ENCODE peak calls at places on chromosomes 2 and 18, in ten cellular contexts. W, S, G, P, F, X, U, J, M and N are unnamed samples. For H3K9me3, the result is how much of the 10 kb centered on the place peaks cover.

GRCh38 chr18:6336239-6336638 is 78.5 kb downstream of the L3MBTL4 start:
- DNase-seq in M (no peak), G (no peak), S (no peak), U (no peak), W (no peak), J (no peak), F (no peak), X (no peak), P (no peak), N (no peak)

GRCh38 chr2:33316314-33316713 is 160.1 kb upstream of the RASGRP3 start:
- DNase-seq in J (no peak), G (no peak), F (no peak), X (no peak), S (no peak), W (no peak), M (no peak), U (no peak), P (no peak), N (no peak)

GRCh38 chr2:69022548-69022947 is 9.6 kb downstream of the ANTXR1 start:
- DNase-seq in F (no peak), M (no peak), G (no peak), W (no peak), P (no peak), S (no peak), J (no peak), U (no peak), X (no peak), N (no peak)

GRCh38 chr2:23491622-23492336 is 106.8 kb downstream of the KLHL29 start:
- DNase-seq in X (no peak), J (no peak), U (no peak), M (peak), F (no peak), G (no peak), P (no peak), S (no peak), W (no peak), N (no peak)

GRCh38 chr2:8641516-8641915 is 40.3 kb upstream of the ID2 start:
- DNase-seq in F (no peak), S (no peak), J (no peak), W (no peak), X (no peak), G (no peak), U (no peak), P (no peak), M (no peak), N (no peak)

GRCh38 chr18:36176739-36177138 is 10.6 kb upstream of the MOCOS start:
- DNase-seq in X (no peak), G (no peak), S (no peak), M (no peak), J (no peak), W (no peak), U (peak), P (no peak), F (no peak), N (no peak)

GRCh38 chr2:31944828-31945571 is 65.8 kb downstream of the MEMO1 start:
- DNase-seq in X (no peak), S (no peak), F (no peak), P (no peak), U (no peak), M (no peak), G (no peak), J (no peak), W (no peak), N (no peak)

GRCh38 chr2:1626271-1626681 is 118.0 kb downstream of the PXDN start:
- DNase-seq in U (no peak), W (no peak), J (no peak), G (no peak), S (no peak), M (peak), P (peak), X (no peak), F (no peak), N (no peak)

GRCh38 chr2:62501794-62502500 is 4.0 kb downstream of the TMEM17 start:
- DNase-seq in U (peak), M (no peak), W (no peak), J (no peak), P (no peak), S (no peak), F (no peak), X (peak), G (no peak), N (no peak)

GRCh38 chr2:232261776-232262175 is 116.8 kb upstream of the ALPP start:
- DNase-seq in S (no peak), J (no peak), M (no peak), X (no peak), F (no peak), G (no peak), P (no peak), U (no peak), W (no peak), N (no peak)

GRCh38 chr2:8132371-8132831 is 549.5 kb upstream of the ID2 start:
- DNase-seq in X (no peak), U (no peak), W (no peak), F (peak), S (no peak), P (no peak), G (no peak), J (no peak), M (no peak), N (no peak)

GRCh38 chr2:48510329-48510728 is 19.6 kb upstream of the STON1 start:
- DNase-seq in G (no peak), S (no peak), M (no peak), U (no peak), F (no peak), X (no peak), P (no peak), J (no peak), W (no peak), N (no peak)

GRCh38 chr2:9282713-9283112 is 76.1 kb downstream of the ASAP2 start:
- DNase-seq in S (no peak), J (no peak), P (no peak), U (no peak), F (no peak), W (no peak), X (no peak), G (no peak), M (no peak), N (no peak)

GRCh38 chr2:174606336-174606735 is 8.7 kb upstream of the WIPF1 start:
- DNase-seq in M (no peak), J (no peak), F (no peak), X (no peak), G (peak), P (no peak), U (peak), W (no peak), S (no peak), N (no peak)

GRCh38 chr2:166127217-166128155 is at the start of gene SCN1A:
- DNase-seq in X (peak), G (peak), P (no peak), S (peak), J (no peak), M (no peak), F (no peak), U (peak), W (no peak), N (no peak)

GRCh38 chr18:70195852-70196434 is 9.5 kb downstream of the RTTN start:
- DNase-seq in G (peak), P (no peak), U (peak), M (no peak), W (no peak), X (no peak), S (peak), F (no peak), J (no peak), N (no peak)

GRCh38 chr2:32702303-32703064 is 74.6 kb downstream of the TTC27 start:
- DNase-seq in F (no peak), G (no peak), P (no peak), M (no peak), X (no peak), S (no peak), U (no peak), J (no peak), W (no peak), N (no peak)

GRCh38 chr2:70371753-70372152 is 69.9 kb upstream of the FAM136A start:
- DNase-seq in M (no peak), X (no peak), S (no peak), J (no peak), P (no peak), U (peak), F (no peak), G (no peak), W (no peak), N (no peak)

GRCh38 chr2:20434588-20435294 is 12.1 kb upstream of the RHOB start:
- DNase-seq in F (no peak), G (no peak), M (no peak), W (no peak), X (no peak), S (no peak), J (no peak), U (no peak), P (no peak), N (no peak)

GRCh38 chr18:24735504-24736243 is 275.2 kb downstream of the HRH4 start:
- DNase-seq in J (no peak), W (no peak), M (no peak), F (no peak), G (no peak), X (no peak), S (no peak), U (no peak), P (no peak), N (no peak)

GRCh38 chr2:226411727-226412360 is 387.8 kb downstream of the IRS1 start:
- DNase-seq in G (no peak), U (peak), M (no peak), X (no peak), P (no peak), S (no peak), J (no peak), F (no peak), W (no peak), N (no peak)

GRCh38 chr2:207066784-207067460 is 98.8 kb downstream of the KLF7 start:
- DNase-seq in P (no peak), F (no peak), G (no peak), S (no peak), U (no peak), J (no peak), W (no peak), X (no peak), M (no peak), N (no peak)

GRCh38 chr2:190722825-190723224 is 73.9 kb downstream of the NAB1 start:
- DNase-seq in P (no peak), F (no peak), G (peak), M (no peak), J (no peak), X (no peak), W (no peak), U (no peak), S (no peak), N (no peak)

GRCh38 chr2:186891219-186891621 is 42.2 kb upstream of the ZSWIM2 start:
- DNase-seq in G (no peak), P (no peak), W (no peak), S (no peak), M (no peak), J (no peak), X (no peak), F (no peak), U (peak), N (no peak)

GRCh38 chr2:223957092-223957851 is at the start of gene MRPL44:
- DNase-seq in S (peak), G (peak), W (peak), F (peak), P (peak), J (peak), X (peak), M (peak), U (peak), N (peak)

GRCh38 chr18:28120811-28121210 is 56.1 kb downstream of the CDH2 start:
- DNase-seq in M (no peak), P (no peak), S (no peak), U (no peak), F (no peak), J (no peak), X (no peak), G (no peak), W (no peak), N (no peak)
- H3K9me3 ChIP-seq in M (under half), P (under half), S (under half), U (under half), F (under half), J (under half), X (under half), G (under half), W (under half), N (under half)

GRCh38 chr2:46101557-46102220 is 195.5 kb upstream of the EPAS1 start:
- DNase-seq in F (no peak), X (no peak), J (no peak), U (no peak), M (no peak), P (no peak), W (no peak), G (no peak), S (no peak), N (no peak)
- H3K9me3 ChIP-seq in F (under half), X (under half), J (under half), U (under half), M (under half), P (under half), W (under half), G (under half), S (under half), N (under half)

DNA sequence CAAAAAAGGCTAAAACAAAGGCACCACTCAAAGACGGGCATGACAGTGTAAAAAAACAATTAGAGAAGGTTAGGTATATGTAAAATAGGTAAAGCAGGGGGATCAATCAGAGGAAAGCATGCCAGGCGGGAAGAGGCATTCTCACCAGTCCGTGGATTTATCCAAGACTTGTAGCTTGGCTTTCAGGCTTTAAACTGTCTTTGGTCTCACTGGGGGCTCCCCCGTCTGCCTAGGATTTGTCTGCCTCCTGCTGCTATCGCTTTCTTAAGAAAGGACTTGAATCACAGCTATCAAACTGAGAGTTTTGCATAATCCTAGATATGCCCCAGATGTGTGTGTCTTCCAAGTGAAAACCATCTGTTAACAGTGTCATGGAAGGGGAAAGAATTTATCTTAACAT is 11.1 kb upstream of the GORASP2 start:
- DNase-seq in G (no peak), S (no peak), P (no peak), X (no peak), U (no peak), W (no peak), M (no peak), J (no peak), F (no peak), N (no peak)
- H3K9me3 ChIP-seq in G (under half), S (under half), P (under half), X (under half), U (under half), W (under half), M (under half), J (under half), F (under half), N (under half)

DNA sequence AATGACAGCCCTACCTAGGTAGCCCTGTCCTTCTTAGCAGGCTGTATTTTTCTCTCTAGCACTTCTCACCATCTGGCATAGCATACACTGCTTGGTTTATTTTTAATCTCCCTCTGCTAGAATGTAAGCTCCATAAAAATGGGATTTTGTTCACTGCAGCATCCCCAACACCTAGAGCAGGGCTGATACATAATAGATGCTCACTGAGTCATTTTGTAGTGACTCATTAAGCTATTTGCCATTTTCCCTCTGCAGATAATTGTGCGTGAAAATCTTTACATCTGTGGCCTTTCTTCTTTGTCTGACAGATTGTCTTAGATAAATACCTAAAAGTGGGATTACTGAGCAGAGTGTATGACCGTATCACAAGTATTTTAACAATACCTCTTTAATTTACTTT is 82.5 kb downstream of the CERS6 start:
- DNase-seq in M (no peak), P (no peak), J (no peak), W (no peak), F (no peak), G (no peak), U (no peak), X (no peak), S (no peak), N (no peak)
- H3K9me3 ChIP-seq in M (under half), P (under half), J (under half), W (under half), F (under half), G (under half), U (under half), X (under half), S (under half), N (under half)

GRCh38 chr2:201517094-201517493 is 65.6 kb downstream of the STRADB start:
- DNase-seq in S (no peak), M (no peak), W (no peak), G (no peak), P (no peak), U (no peak), F (no peak), J (no peak), X (no peak), N (no peak)

GRCh38 chr2:201507725-201508124 is 56.2 kb downstream of the STRADB start:
- DNase-seq in P (no peak), J (no peak), W (no peak), G (no peak), X (no peak), F (no peak), U (no peak), S (no peak), M (no peak), N (no peak)

GRCh38 chr2:201515573-201516246 is 64.2 kb downstream of the STRADB start:
- DNase-seq in J (no peak), F (no peak), U (no peak), P (no peak), G (no peak), S (no peak), W (no peak), X (no peak), M (no peak), N (no peak)

DNA sequence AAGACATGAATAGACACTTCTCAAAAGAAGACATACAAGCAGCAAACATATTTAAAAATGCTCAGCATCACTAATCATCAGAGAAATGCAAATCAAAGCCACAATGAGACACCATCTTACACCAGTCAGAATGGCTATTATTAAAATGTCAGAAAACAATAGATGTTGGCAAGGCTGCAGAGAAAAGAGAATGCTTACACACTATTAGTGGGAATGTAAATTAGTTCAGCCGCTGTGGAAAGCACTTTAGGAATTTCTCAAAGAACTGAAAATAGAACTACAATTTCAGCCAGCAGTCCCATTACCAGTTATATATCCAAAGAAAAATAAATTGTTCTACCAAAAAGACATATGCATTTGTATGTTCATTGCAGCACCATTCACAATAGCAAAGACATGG is 61.7 kb downstream of the STRADB start:
- DNase-seq in F (no peak), X (no peak), S (no peak), J (no peak), W (no peak), M (no peak), G (no peak), U (no peak), P (no peak), N (no peak)
- H3K9me3 ChIP-seq in F (under half), X (under half), S (under half), J (under half), W (under half), M (under half), G (under half), U (under half), P (under half), N (under half)

DNA sequence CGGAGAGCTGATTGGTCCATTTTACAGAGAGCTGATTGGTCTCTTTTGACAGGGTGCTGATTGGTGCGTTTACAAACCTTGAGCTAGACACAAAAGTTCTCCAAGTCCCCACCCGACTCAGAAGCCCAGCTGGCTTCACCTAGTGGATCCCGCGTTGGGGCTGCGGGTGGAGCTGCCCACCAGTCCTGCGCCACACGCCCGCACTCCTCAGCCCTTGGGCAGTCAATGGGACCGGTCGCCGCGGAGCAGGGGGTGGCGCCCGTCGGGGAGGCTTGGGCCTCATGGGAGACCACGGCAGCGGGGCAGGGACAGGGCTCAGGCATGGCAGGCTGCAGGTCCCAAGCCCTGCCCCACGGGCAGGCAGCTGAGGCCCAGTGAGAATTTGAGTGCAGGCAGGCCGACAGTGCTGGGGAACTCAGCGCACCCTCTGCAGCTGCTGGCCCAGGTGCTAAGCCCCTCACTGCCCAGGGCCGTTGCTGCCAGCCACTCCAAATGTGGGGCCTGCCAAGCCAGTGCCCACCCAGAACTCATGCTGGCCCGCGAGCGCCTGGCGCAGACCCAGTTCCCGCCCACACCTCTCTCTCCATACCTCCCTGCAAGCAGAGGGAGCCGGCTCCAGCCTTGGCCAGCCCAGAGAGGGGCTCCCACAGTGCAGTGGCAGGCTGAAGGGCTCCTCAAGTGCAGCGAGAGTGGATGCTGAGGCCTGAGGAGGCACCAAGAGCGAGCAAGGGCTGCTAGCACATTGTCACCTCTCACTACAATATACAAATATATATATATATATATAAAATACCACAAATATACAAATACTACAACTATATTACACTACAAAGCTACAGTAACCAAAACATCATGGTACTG is 100.7 kb downstream of the SPIRE1 start:
- DNase-seq in X (no peak), W (no peak), P (no peak), S (no peak), J (no peak), M (no peak), G (no peak), U (no peak), F (no peak), N (no peak)
- H3K9me3 ChIP-seq in X (under half), W (under half), P (under half), S (under half), J (under half), M (under half), G (under half), U (under half), F (under half), N (under half)

DNA sequence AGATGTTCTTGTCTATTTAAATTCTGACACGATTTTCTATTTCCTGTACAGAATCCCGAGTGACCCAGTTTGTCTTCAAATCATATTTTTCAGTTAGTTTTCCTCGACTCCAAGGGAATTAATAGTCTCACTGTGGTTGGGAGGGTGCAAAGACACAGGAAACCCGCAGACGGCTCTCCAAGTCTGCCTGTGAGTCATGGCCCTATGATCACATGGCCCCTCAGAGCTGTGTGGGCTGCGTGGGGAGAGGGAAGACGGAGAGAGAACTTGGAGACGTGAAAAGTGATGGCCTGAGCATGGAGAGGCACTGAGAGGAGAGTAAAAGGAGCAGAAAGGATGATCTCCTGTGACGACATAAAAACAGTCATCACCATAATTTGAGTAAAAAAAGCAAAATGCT is 989.9 kb downstream of the DCDC2C start:
- DNase-seq in F (peak), W (no peak), U (peak), S (no peak), X (no peak), P (no peak), M (peak), J (no peak), G (no peak), N (no peak)
- H3K9me3 ChIP-seq in F (under half), W (under half), U (under half), S (under half), X (under half), P (under half), M (under half), J (under half), G (under half), N (under half)